ENCODE peak calls at places on chromosome 16, in eight cellular contexts. X is omental fat pad, R is cardiac fibroblast, C is NCI-H1417, I is NCI-H1105 treated with DMSO at 0.1 percent for 48 hours, J is uterus, A is nephron progenitor cell, Q is EL. W is an unnamed sample.

GRCh38 chr16:67404740-67405226 is 11.5 kb upstream of the TPPP3 start:
- DNase-seq in X (no peak), R (no peak), C (no peak), I (no peak), J (no peak), A (no peak), Q (no peak), W (no peak)

GRCh38 chr16:11256657-11257130 is 690 bp upstream of the SOCS1 start:
- DNase-seq in X (no peak), R (peak; percentile 61), C (peak; percentile 40), I (no peak), J (peak; percentile 68), A (peak; percentile 69), Q (peak; percentile 70), W (peak; percentile 11)

GRCh38 chr16:25493136-25493811 is 198.5 kb upstream of the HS3ST4 start:
- DNase-seq in X (no peak), R (no peak), C (no peak), I (no peak), J (no peak), A (no peak), Q (no peak), W (no peak)

GRCh38 chr16:81975637-81976036 is 35.6 kb downstream of the SDR42E1 start:
- DNase-seq in X (no peak), R (no peak), C (no peak), I (no peak), J (no peak), A (no peak), Q (no peak), W (no peak)

GRCh38 chr16:79698341-79698753 is 97.8 kb upstream of the MAF start:
- DNase-seq in X (no peak), R (peak; percentile 76), C (peak; percentile 5), I (no peak), J (peak; percentile 22), A (no peak), Q (peak; percentile 12), W (no peak)

GRCh38 chr16:69566437-69567030 is 768 bp downstream of the NFAT5 start:
- DNase-seq in X (no peak), R (peak; percentile 76), C (no peak), I (no peak), J (peak; percentile 62), A (peak; percentile 61), Q (peak; percentile 82), W (no peak)

GRCh38 chr16:57645691-57646387 is 17.4 kb downstream of the ADGRG1 start:
- DNase-seq in X (no peak), R (peak; percentile 82), C (no peak), I (no peak), J (no peak), A (no peak), Q (peak; percentile 65), W (no peak)

GRCh38 chr16:87895641-87896141 is 26.4 kb upstream of the SLC7A5 start:
- DNase-seq in X (no peak), R (peak; percentile 57), C (no peak), I (no peak), J (no peak), A (no peak), Q (peak; percentile 64), W (no peak)

GRCh38 chr16:65125871-65126270 is 4.0 kb upstream of the CDH11 start:
- DNase-seq in X (no peak), R (no peak), C (no peak), I (no peak), J (no peak), A (no peak), Q (peak; percentile 52), W (peak; percentile 99)

GRCh38 chr16:53529529-53529928 is 26.5 kb upstream of the AKTIP start:
- DNase-seq in X (no peak), R (no peak), C (no peak), I (peak; percentile 95), J (no peak), A (no peak), Q (no peak), W (no peak)

GRCh38 chr16:88770459-88771293 is 14.3 kb downstream of the PIEZO1 start:
- DNase-seq in X (no peak), R (peak; percentile 54), C (peak; percentile 31), I (no peak), J (peak; percentile 66), A (peak; percentile 76), Q (no peak), W (no peak)

GRCh38 chr16:8714143-8714542 is 39.7 kb downstream of the ABAT start:
- DNase-seq in X (no peak), R (no peak), C (no peak), I (no peak), J (no peak), A (no peak), Q (no peak), W (no peak)

GRCh38 chr16:24423332-24423731 is 116.0 kb upstream of the RBBP6 start:
- DNase-seq in X (no peak), R (no peak), C (no peak), I (no peak), J (no peak), A (no peak), Q (no peak), W (no peak)